ENCODE peak calls at places on chromosome 4, in four cellular contexts. One of them, this sample, is unnamed.

GRCh38 chr4:26061248-26061986 is 147.4 kb downstream of the SMIM20 start:
- DNase-seq in brain microvascular endothelial cell: peak
- DNase-seq in substantia nigra: no peak
- DNase-seq in M059J: peak
- DNase-seq in this sample: no peak

GRCh38 chr4:105633241-105633640 is 75.2 kb downstream of the INTS12 start:
- DNase-seq in brain microvascular endothelial cell: no peak
- DNase-seq in substantia nigra: no peak
- DNase-seq in M059J: peak
- DNase-seq in this sample: peak

GRCh38 chr4:37648084-37648817 is 37.9 kb downstream of the RELL1 start:
- DNase-seq in brain microvascular endothelial cell: peak
- DNase-seq in substantia nigra: no peak
- DNase-seq in M059J: peak
- DNase-seq in this sample: peak

GRCh38 chr4:17889692-17890091 is 78.9 kb downstream of the NCAPG start:
- DNase-seq in brain microvascular endothelial cell: no peak
- DNase-seq in substantia nigra: no peak
- DNase-seq in M059J: no peak
- DNase-seq in this sample: no peak

GRCh38 chr4:27057053-27057452 is 196.4 kb downstream of the STIM2 start:
- DNase-seq in brain microvascular endothelial cell: no peak
- DNase-seq in substantia nigra: no peak
- DNase-seq in M059J: no peak
- DNase-seq in this sample: no peak

GRCh38 chr4:88963817-88964216 is 93.2 kb downstream of the FAM13A start:
- DNase-seq in brain microvascular endothelial cell: no peak
- DNase-seq in substantia nigra: no peak
- DNase-seq in M059J: peak
- DNase-seq in this sample: peak

GRCh38 chr4:74768857-74769525 is 25.3 kb downstream of the BTC start:
- DNase-seq in brain microvascular endothelial cell: peak
- DNase-seq in substantia nigra: no peak
- DNase-seq in M059J: peak
- DNase-seq in this sample: no peak

GRCh38 chr4:23680616-23681518 is 209.0 kb downstream of the PPARGC1A start:
- DNase-seq in brain microvascular endothelial cell: no peak
- DNase-seq in substantia nigra: no peak
- DNase-seq in M059J: peak
- DNase-seq in this sample: no peak

GRCh38 chr4:118099106-118099505 is 64.8 kb downstream of the NDST3 start:
- DNase-seq in brain microvascular endothelial cell: no peak
- DNase-seq in substantia nigra: no peak
- DNase-seq in M059J: no peak
- DNase-seq in this sample: no peak

GRCh38 chr4:121462660-121463261 is 81.9 kb upstream of the QRFPR start:
- DNase-seq in brain microvascular endothelial cell: peak
- DNase-seq in substantia nigra: no peak
- DNase-seq in M059J: peak
- DNase-seq in this sample: peak